ENCODE peak calls at places on chromosomes 11 and 22, in nine cellular contexts. M is non-pigmented ciliary epithelial cell; F is stimulated activated CD8-positive, alpha-beta memory T cell treated with anti-CD3 and anti-CD28 coated beads, Interleukin-7, amount 100 ng/mL, for 1 hour; T is ACHN; Z is DMS153; Y is iPS-NIHi11; E is RWPE1; P is glomerular endothelial cell; B is WTC11. X is an unnamed sample.

GRCh38 chr22:37500745-37501144 is 14.6 kb upstream of the MFNG start:
- DNase-seq in M (no peak), F (no peak), T (no peak), Z (no peak), Y (no peak), E (no peak), P (no peak), B (no peak), X (no peak)

GRCh38 chr22:47340851-47341436 is 578.5 kb downstream of the TBC1D22A start:
- DNase-seq in M (no peak), F (no peak), T (no peak), Z (no peak), Y (no peak), E (peak), P (no peak), B (no peak), X (no peak)

GRCh38 chr22:25899566-25899965 is 157.6 kb downstream of the MYO18B start:
- DNase-seq in M (no peak), F (no peak), T (no peak), Z (no peak), Y (no peak), E (no peak), P (no peak), B (no peak), X (no peak)

GRCh38 chr11:15073361-15074205 is at the start of gene CALCB:
- DNase-seq in M (no peak), F (no peak), T (peak), Z (peak), Y (peak), E (peak), P (no peak), B (peak), X (no peak)

GRCh38 chr11:10875430-10876021 is 17.7 kb upstream of the ZBED5 start:
- DNase-seq in M (no peak), F (no peak), T (no peak), Z (no peak), Y (no peak), E (no peak), P (no peak), B (no peak), X (no peak)

GRCh38 chr22:45896153-45896951 is 80.6 kb downstream of the WNT7B start:
- DNase-seq in M (no peak), F (no peak), T (no peak), Z (peak), Y (peak), E (peak), P (no peak), B (peak), X (no peak)

GRCh38 chr22:42758929-42759629 is 38.4 kb upstream of the A4GALT start:
- DNase-seq in M (no peak), F (no peak), T (no peak), Z (no peak), Y (no peak), E (no peak), P (no peak), B (no peak), X (no peak)

GRCh38 chr22:31346733-31347250 is 646 bp upstream of the PATZ1 start:
- DNase-seq in M (no peak), F (peak), T (peak), Z (peak), Y (no peak), E (peak), P (no peak), B (no peak), X (no peak)

GRCh38 chr11:69836401-69836800 is 17.2 kb upstream of the FGF3 start:
- DNase-seq in M (no peak), F (no peak), T (no peak), Z (no peak), Y (no peak), E (no peak), P (no peak), B (no peak), X (no peak)

GRCh38 chr11:17273668-17274321 is 2.7 kb upstream of the NUCB2 start:
- DNase-seq in M (no peak), F (no peak), T (no peak), Z (no peak), Y (no peak), E (no peak), P (no peak), B (peak), X (no peak)

X was measured in NCI-H1048.